ENCODE peak calls at places on chromosomes 5 and 9, in nine cellular contexts. C, E, X, A, Q, J, Y, K and O are unnamed samples. For H3K4me1, the result is how much of the 10 kb centered on the place peaks cover.

GRCh38 chr5:146878471-146879172 is at the start of gene PPP2R2B:
- DNase-seq in K (peak), C (no peak), Y (peak), X (peak), Q (peak), E (peak), A (peak), J (peak), O (peak)

GRCh38 chr9:95188459-95188858 is 129.1 kb downstream of the FANCC start:
- DNase-seq in K (no peak), Q (no peak), J (peak), X (no peak), Y (no peak), A (no peak), C (no peak), E (no peak), O (no peak)

GRCh38 chr5:219492-219891 is 1.4 kb downstream of the SDHA start:
- DNase-seq in E (peak), A (no peak), K (peak), Y (no peak), J (peak), C (no peak), Q (peak), X (peak), O (no peak)

GRCh38 chr9:112487008-112487798 is 576 bp downstream of the KIAA1958 start:
- DNase-seq in K (peak), A (peak), X (peak), E (peak), J (peak), Y (peak), C (peak), Q (peak), O (peak)

GRCh38 chr5:56476487-56476856 is 243.3 kb upstream of the ANKRD55 start:
- DNase-seq in A (peak), E (no peak), J (no peak), K (no peak), Y (no peak), C (no peak), X (no peak), Q (peak), O (no peak)

GRCh38 chr5:166302189-166302588 is 1989.3 kb upstream of the WWC1 start:
- DNase-seq in J (no peak), C (no peak), Q (no peak), X (no peak), E (no peak), Y (no peak), A (no peak), K (no peak), O (no peak)

GRCh38 chr5:76427481-76428140 is 24.5 kb downstream of the IQGAP2 start:
- DNase-seq in J (no peak), E (no peak), K (no peak), C (no peak), Y (no peak), Q (peak), A (no peak), X (no peak), O (peak)

GRCh38 chr9:78114581-78114980 is 83.0 kb upstream of the GNAQ start:
- DNase-seq in K (no peak), E (no peak), A (no peak), Y (no peak), Q (no peak), X (no peak), J (no peak), C (no peak), O (no peak)

GRCh38 chr9:79471577-79472543 is 99.9 kb upstream of the TLE4 start:
- DNase-seq in X (peak), E (peak), K (no peak), Y (peak), C (peak), J (peak), A (no peak), Q (no peak), O (peak)

GRCh38 chr5:179668404-179668803 is 12.4 kb downstream of the CBY3 start:
- DNase-seq in X (peak), J (peak), C (no peak), Q (peak), A (no peak), K (peak), Y (peak), E (peak), O (peak)

GRCh38 chr5:138789771-138790242 is 36.6 kb downstream of the CTNNA1 start:
- DNase-seq in J (peak), Y (peak), Q (peak), X (peak), C (no peak), A (peak), E (peak), K (no peak), O (peak)

GRCh38 chr5:172594867-172595466 is 46.1 kb upstream of the NEURL1B start:
- DNase-seq in Y (no peak), Q (no peak), X (no peak), E (no peak), J (no peak), A (no peak), K (no peak), C (no peak), O (no peak)

GRCh38 chr9:138096192-138096845 is 218.7 kb downstream of the CACNA1B start:
- DNase-seq in C (no peak), J (no peak), Q (peak), A (no peak), K (no peak), Y (peak), X (no peak), E (no peak), O (no peak)

GRCh38 chr5:96627792-96628191 is 34.4 kb upstream of the CAST start:
- DNase-seq in A (peak), E (no peak), Q (no peak), C (no peak), Y (no peak), J (no peak), X (no peak), K (no peak), O (no peak)

GRCh38 chr9:132986586-132986985 is 8.1 kb downstream of the GFI1B start:
- DNase-seq in C (no peak), J (no peak), Y (no peak), X (no peak), Q (no peak), A (no peak), K (no peak), E (peak), O (no peak)

GRCh38 chr5:155897761-155898160 is 429.2 kb upstream of the SGCD start:
- DNase-seq in K (no peak), C (no peak), Y (no peak), Q (no peak), J (no peak), A (no peak), X (no peak), E (peak), O (no peak)

GRCh38 chr9:108615152-108615551 is 240.6 kb downstream of the ACTL7B start:
- DNase-seq in C (no peak), Q (no peak), E (no peak), X (no peak), J (no peak), K (no peak), A (no peak), Y (no peak), O (no peak)

GRCh38 chr5:143400541-143401252 is 2.8 kb downstream of the NR3C1 start:
- DNase-seq in X (no peak), C (no peak), Y (no peak), E (peak), Q (no peak), A (no peak), J (peak), K (no peak), O (no peak)

GRCh38 chr5:151896041-151896691 is 28.5 kb downstream of the GLRA1 start:
- DNase-seq in E (peak), A (no peak), C (no peak), J (peak), K (no peak), X (no peak), Q (peak), Y (no peak), O (peak)

GRCh38 chr5:163631846-163632245 is 126.4 kb downstream of the MAT2B start:
- DNase-seq in X (no peak), J (no peak), C (no peak), K (no peak), E (no peak), Y (no peak), A (no peak), Q (no peak), O (no peak)

GRCh38 chr9:87887661-87888480 is 5.2 kb downstream of the SPATA31E1 start:
- DNase-seq in C (peak), Q (no peak), J (no peak), E (no peak), A (no peak), X (no peak), Y (no peak), K (no peak), O (no peak)

GRCh38 chr5:103366938-103367549 is 108.5 kb downstream of the MACIR start:
- DNase-seq in K (no peak), Q (no peak), E (no peak), J (no peak), C (no peak), Y (no peak), A (no peak), X (no peak), O (no peak)

GRCh38 chr9:7336356-7337075 is 463.1 kb downstream of the DMAC1 start:
- DNase-seq in K (no peak), X (no peak), J (peak), Q (no peak), Y (no peak), A (no peak), E (no peak), C (no peak), O (no peak)

GRCh38 chr5:78600656-78601452 is 47.7 kb downstream of the LHFPL2 start:
- DNase-seq in K (no peak), C (no peak), A (no peak), X (no peak), E (peak), J (peak), Y (no peak), Q (no peak), O (no peak)

GRCh38 chr9:96068511-96068910 is 193.0 kb downstream of the ERCC6L2 start:
- DNase-seq in K (no peak), J (no peak), Q (no peak), X (no peak), E (no peak), Y (no peak), A (no peak), C (no peak), O (no peak)

GRCh38 chr5:140595538-140595937 is 30.9 kb downstream of the SLC35A4 start:
- DNase-seq in Q (no peak), C (peak), E (no peak), X (no peak), K (no peak), J (no peak), Y (no peak), A (no peak), O (no peak)

GRCh38 chr5:120152472-120152871 is 311.6 kb upstream of the PRR16 start:
- DNase-seq in Q (no peak), J (peak), K (no peak), C (no peak), E (peak), X (no peak), Y (no peak), A (no peak), O (no peak)

GRCh38 chr5:71587709-71588532 is 781 bp downstream of the MCCC2 start:
- DNase-seq in E (no peak), A (no peak), Q (peak), X (no peak), K (no peak), Y (peak), J (no peak), C (no peak), O (peak)

GRCh38 chr5:6900828-6901227 is 187.6 kb downstream of the TENT4A start:
- DNase-seq in Y (no peak), X (no peak), Q (no peak), E (no peak), A (peak), J (no peak), C (no peak), K (no peak), O (peak)

GRCh38 chr5:73337586-73337985 is 111.0 kb downstream of the FOXD1 start:
- DNase-seq in A (no peak), X (no peak), Y (no peak), K (no peak), J (no peak), Q (no peak), C (no peak), E (no peak), O (no peak)
- H3K4me3 ChIP-seq in A (no peak), X (no peak), Y (no peak), K (no peak), J (no peak), Q (no peak), C (no peak), E (no peak), O (no peak)

GRCh38 chr5:112976432-112977309 is at the start of gene DCP2:
- DNase-seq in Q (peak), C (peak), J (peak), K (peak), Y (peak), X (peak), A (peak), E (peak), O (peak)
- H3K4me1 ChIP-seq in Q (under half), C (under half), J (under half), K (under half), Y (under half), X (under half), A (under half), E (under half), O (under half)

GRCh38 chr9:14702200-14702599 is 9.0 kb upstream of the ZDHHC21 start:
- DNase-seq in E (no peak), C (no peak), Y (no peak), Q (no peak), J (no peak), K (no peak), X (no peak), A (no peak), O (no peak)
- H3K4me3 ChIP-seq in E (no peak), C (no peak), Y (no peak), Q (peak), J (no peak), K (no peak), X (no peak), A (no peak), O (no peak)

GRCh38 chr5:150650713-150651000 is 10.2 kb downstream of the SYNPO start:
- DNase-seq in K (no peak), Q (no peak), Y (no peak), C (no peak), A (no peak), J (no peak), E (no peak), X (no peak), O (no peak)

GRCh38 chr5:150647275-150648251 is 7.1 kb downstream of the SYNPO start:
- DNase-seq in E (no peak), X (peak), A (no peak), K (no peak), J (no peak), Y (no peak), C (no peak), Q (no peak), O (no peak)

GRCh38 chr5:150649828-150650712 is 9.6 kb downstream of the SYNPO start:
- DNase-seq in K (no peak), A (no peak), C (no peak), Y (no peak), J (no peak), Q (no peak), E (no peak), X (no peak), O (no peak)

GRCh38 chr5:150649108-150649827 is 8.8 kb downstream of the SYNPO start:
- DNase-seq in Q (no peak), J (no peak), A (no peak), C (no peak), Y (peak), E (no peak), X (no peak), K (no peak), O (no peak)

DNA sequence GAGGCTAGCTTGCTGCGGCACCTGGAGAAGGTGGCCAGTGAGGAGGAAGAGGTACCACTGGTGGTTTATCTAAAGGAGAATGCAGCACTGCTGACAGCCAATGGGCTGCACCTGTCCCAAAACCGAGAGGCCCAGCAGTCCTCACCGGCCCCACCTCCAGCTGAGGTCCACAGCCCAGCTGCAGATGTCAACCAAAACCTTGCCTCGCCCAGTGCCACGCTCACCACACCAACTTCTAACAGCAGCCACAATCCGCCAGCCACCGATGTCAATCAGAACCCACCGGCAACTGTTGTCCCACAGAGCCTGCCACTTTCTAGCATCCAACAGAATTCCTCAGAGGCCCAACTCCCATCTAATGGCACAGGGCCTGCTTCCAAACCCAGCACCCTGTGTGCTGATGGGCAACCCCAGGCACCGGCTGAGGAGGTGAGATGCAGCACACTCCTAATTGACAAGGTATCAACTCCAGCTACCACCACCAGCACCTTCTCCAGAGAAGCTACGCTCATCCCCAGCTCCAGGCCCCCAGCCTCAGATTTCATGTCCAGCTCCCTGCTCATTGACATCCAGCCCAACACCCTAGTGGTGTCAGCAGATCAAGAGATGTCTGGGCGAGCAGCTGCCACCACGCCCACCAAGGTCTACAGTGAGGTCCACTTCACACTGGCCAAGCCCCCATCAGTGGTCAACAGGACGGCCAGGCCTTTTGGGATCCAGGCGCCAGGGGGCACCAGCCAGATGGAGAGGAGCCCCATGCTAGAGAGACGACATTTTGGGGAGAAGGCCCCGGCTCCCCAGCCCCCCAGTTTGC is 8.0 kb downstream of the SYNPO start:
- DNase-seq in C (no peak), J (no peak), E (no peak), K (no peak), Q (no peak), A (no peak), X (no peak), Y (no peak), O (no peak)
- H3K4me1 ChIP-seq in C (under half), J (under half), E (under half), K (under half), Q (under half), A (under half), X (under half), Y (under half), O (under half)

GRCh38 chr9:98708933-98709911 is at the start of gene GABBR2:
- DNase-seq in Y (no peak), E (peak), K (no peak), C (no peak), Q (peak), J (peak), X (peak), A (no peak), O (peak)
- H3K4me3 ChIP-seq in Y (no peak), E (peak), K (no peak), C (peak), Q (peak), J (peak), X (peak), A (peak), O (peak)

GRCh38 chr9:70588381-70588780 is 173.9 kb upstream of the KLF9 start:
- DNase-seq in X (no peak), K (no peak), A (no peak), Y (no peak), E (no peak), J (no peak), C (no peak), Q (no peak), O (no peak)

GRCh38 chr9:70587143-70587710 is 172.8 kb upstream of the KLF9 start:
- DNase-seq in A (no peak), Q (no peak), Y (no peak), K (no peak), J (peak), C (no peak), X (no peak), E (peak), O (no peak)

GRCh38 chr9:70588999-70589398 is 174.5 kb upstream of the KLF9 start:
- DNase-seq in E (no peak), Q (no peak), J (no peak), X (no peak), A (no peak), Y (no peak), C (no peak), K (no peak), O (no peak)

GRCh38 chr9:70590264-70590646 is 175.8 kb upstream of the KLF9 start:
- DNase-seq in A (no peak), E (peak), K (no peak), C (no peak), J (peak), Y (no peak), X (no peak), Q (no peak), O (no peak)

GRCh38 chr9:70589571-70590263 is 175.3 kb upstream of the KLF9 start:
- DNase-seq in X (no peak), Y (no peak), A (no peak), C (no peak), Q (no peak), K (no peak), E (peak), J (peak), O (no peak)
- H3K4me1 ChIP-seq in X (under half), Y (under half), A (under half), C (under half), Q (under half), K (under half), E (half or more), J (under half), O (under half)

DNA sequence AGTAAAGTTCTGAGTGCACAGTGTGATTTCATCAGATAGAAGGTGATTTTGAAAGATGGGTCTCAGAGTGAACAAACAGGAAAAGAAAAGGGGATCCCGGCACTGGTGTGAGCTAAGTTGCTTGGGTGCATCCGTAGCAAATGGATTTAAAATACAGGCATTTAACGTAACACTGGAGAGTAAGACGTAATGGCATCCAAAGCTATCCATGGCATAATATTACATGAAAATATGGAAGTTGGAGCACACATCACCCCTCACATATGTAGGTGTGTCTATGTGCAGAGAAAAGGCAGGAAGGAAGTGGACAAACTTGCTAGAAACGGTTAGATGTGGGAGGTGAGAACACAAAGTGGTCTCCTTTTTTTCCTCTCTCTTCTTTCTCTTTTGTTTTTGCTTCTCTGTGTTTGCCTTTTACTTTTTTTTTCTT is 38.2 kb upstream of the SEMA4D start:
- DNase-seq in A (no peak), Y (no peak), K (no peak), Q (no peak), E (no peak), C (no peak), J (no peak), X (no peak), O (no peak)
- H3K4me3 ChIP-seq in A (no peak), Y (no peak), K (peak), Q (no peak), E (no peak), C (no peak), J (no peak), X (no peak), O (no peak)